ENCODE peak calls at places on chromosomes 1 and 21, in five cellular contexts. H is NCI-H1930, N is sigmoid colon, R is hypothalamus, U is endodermal cell. G is an unnamed sample.

GRCh38 chr1:33429332-33429731 is 1.6 kb downstream of the PHC2 start:
- DNase-seq in H (no peak), N (no peak), R (no peak), U (no peak), G (no peak)

GRCh38 chr1:52098139-52098871 is 42.2 kb downstream of the BTF3L4 start:
- DNase-seq in H (no peak), N (no peak), R (no peak), U (no peak), G (peak; percentile 35)

GRCh38 chr1:79128726-79129125 is 122.2 kb upstream of the ADGRL4 start:
- DNase-seq in H (no peak), N (no peak), R (no peak), U (no peak), G (no peak)

GRCh38 chr1:44050261-44050660 is 19.0 kb upstream of the SLC6A9 start:
- DNase-seq in H (no peak), N (no peak), R (no peak), U (no peak), G (no peak)

GRCh38 chr1:160724445-160725242 is 13.0 kb upstream of the CD48 start:
- DNase-seq in H (no peak), N (no peak), R (no peak), U (no peak), G (no peak)

GRCh38 chr1:223245411-223245810 is 102.4 kb upstream of the TLR5 start:
- DNase-seq in H (no peak), N (no peak), R (no peak), U (no peak), G (no peak)

GRCh38 chr1:85220756-85221166 is 19.9 kb upstream of the SYDE2 start:
- DNase-seq in H (no peak), N (no peak), R (no peak), U (no peak), G (no peak)

GRCh38 chr1:85581802-85582686 is 1.5 kb downstream of the CCN1 start:
- DNase-seq in H (no peak), N (peak; percentile 79), R (no peak), U (peak; percentile 78), G (no peak)

GRCh38 chr21:15706686-15707085 is 23.1 kb upstream of the USP25 start:
- DNase-seq in H (no peak), N (no peak), R (no peak), U (peak; percentile 40), G (no peak)

GRCh38 chr1:234604726-234605492 is 5.1 kb downstream of the IRF2BP2 start:
- DNase-seq in H (no peak), N (no peak), R (no peak), U (no peak), G (no peak)

GRCh38 chr1:18724001-18724411 is 93.4 kb downstream of the PAX7 start:
- DNase-seq in H (no peak), N (no peak), R (no peak), U (peak; percentile 62), G (no peak)

GRCh38 chr1:194225781-194226180 is 1039.4 kb upstream of the B3GALT2 start:
- DNase-seq in H (no peak), N (no peak), R (no peak), U (no peak), G (no peak)

GRCh38 chr1:207911983-207912760 is 1.2 kb upstream of the CD34 start:
- DNase-seq in H (no peak), N (no peak), R (no peak), U (no peak), G (no peak)

GRCh38 chr1:10179408-10179685 is 31.0 kb upstream of the KIF1B start:
- DNase-seq in H (no peak), N (no peak), R (no peak), U (no peak), G (no peak)

GRCh38 chr21:45327458-45328197 is 39.9 kb upstream of the POFUT2 start:
- DNase-seq in H (no peak), N (peak; percentile 61), R (no peak), U (peak; percentile 53), G (no peak)

GRCh38 chr1:164524810-164525209 is 34.2 kb upstream of the PBX1 start:
- DNase-seq in H (no peak), N (no peak), R (no peak), U (no peak), G (no peak)

GRCh38 chr1:183030053-183030452 is 6.8 kb downstream of the LAMC1 start:
- DNase-seq in H (no peak), N (no peak), R (no peak), U (no peak), G (no peak)

GRCh38 chr21:29436143-29436542 is 137.4 kb downstream of the BACH1 start:
- DNase-seq in H (no peak), N (no peak), R (no peak), U (no peak), G (no peak)

GRCh38 chr1:227884370-227885134 is 63.2 kb downstream of the WNT9A start:
- DNase-seq in H (no peak), N (peak; percentile 65), R (no peak), U (peak; percentile 46), G (no peak)

GRCh38 chr1:228084325-228084724 is 1.8 kb downstream of the ARF1 start:
- DNase-seq in H (no peak), N (no peak), R (no peak), U (no peak), G (no peak)

GRCh38 chr1:206551985-206552325 is 44.6 kb downstream of the RASSF5 start:
- DNase-seq in H (no peak), N (no peak), R (no peak), U (no peak), G (no peak)

GRCh38 chr1:46552357-46553237 is 1.1 kb upstream of the KNCN start:
- DNase-seq in H (no peak), N (no peak), R (no peak), U (no peak), G (peak; percentile 28)

GRCh38 chr1:43885311-43885801 is 48.2 kb upstream of the ARTN start:
- DNase-seq in H (no peak), N (no peak), R (no peak), U (peak; percentile 85), G (no peak)

GRCh38 chr1:99429754-99430153 is 165.5 kb downstream of the PLPPR4 start:
- DNase-seq in H (no peak), N (no peak), R (no peak), U (no peak), G (no peak)

G was measured in COR-L47.